ENCODE peak calls at places on chromosomes 16 and 17, in seven cellular contexts. P is body of pancreas, M is left kidney, H is AG09309, Z is T-helper 1 cell, B is skeletal muscle cell, G is Ammon's horn. U is an unnamed sample.

GRCh38 chr16:10694830-10695229 is at the start of gene TEKT5:
- DNase-seq in P (no peak), M (no peak), H (no peak), Z (no peak), B (no peak), G (no peak), U (no peak)

GRCh38 chr16:88589441-88589840 is 19.2 kb downstream of the ZC3H18 start:
- DNase-seq in P (no peak), M (no peak), H (no peak), Z (no peak), B (no peak), G (no peak), U (no peak)

GRCh38 chr16:56776562-56776961 is 46.6 kb downstream of the NUP93 start:
- DNase-seq in P (peak), M (no peak), H (peak), Z (no peak), B (no peak), G (peak), U (no peak)

GRCh38 chr17:32259596-32259995 is 6.0 kb upstream of the RHBDL3 start:
- DNase-seq in P (no peak), M (no peak), H (peak), Z (no peak), B (peak), G (peak), U (peak)

GRCh38 chr17:48995332-48995870 is 1.8 kb upstream of the IGF2BP1 start:
- DNase-seq in P (no peak), M (peak), H (no peak), Z (no peak), B (no peak), G (no peak), U (no peak)

GRCh38 chr16:87959391-87959968 is 8.2 kb downstream of the BANP start:
- DNase-seq in P (no peak), M (no peak), H (no peak), Z (no peak), B (no peak), G (no peak), U (no peak)

GRCh38 chr16:50396770-50397525 is 28.2 kb upstream of the BRD7 start:
- DNase-seq in P (no peak), M (no peak), H (no peak), Z (no peak), B (no peak), G (no peak), U (no peak)

GRCh38 chr17:29019475-29020181 is 13.8 kb upstream of the SEZ6 start:
- DNase-seq in P (peak), M (peak), H (no peak), Z (no peak), B (no peak), G (no peak), U (no peak)

GRCh38 chr17:63682981-63683380 is 16.9 kb downstream of the LIMD2 start:
- DNase-seq in P (no peak), M (no peak), H (no peak), Z (no peak), B (no peak), G (no peak), U (no peak)

GRCh38 chr16:11575223-11575589 is 11.5 kb downstream of the LITAF start:
- DNase-seq in P (no peak), M (no peak), H (no peak), Z (no peak), B (no peak), G (no peak), U (no peak)

GRCh38 chr16:3825103-3825502 is 55.4 kb downstream of the CREBBP start:
- DNase-seq in P (no peak), M (no peak), H (no peak), Z (no peak), B (no peak), G (no peak), U (no peak)

GRCh38 chr16:49580751-49581303 is 207.2 kb downstream of the C16orf78 start:
- DNase-seq in P (no peak), M (no peak), H (no peak), Z (no peak), B (no peak), G (no peak), U (no peak)

GRCh38 chr16:9297437-9298113 is 206.1 kb downstream of the HAPSTR1 start:
- DNase-seq in P (no peak), M (peak), H (no peak), Z (no peak), B (no peak), G (peak), U (no peak)

GRCh38 chr17:29722411-29723198 is 99.9 kb upstream of the CORO6 start:
- DNase-seq in P (peak), M (peak), H (no peak), Z (no peak), B (peak), G (peak), U (peak)

GRCh38 chr17:40150215-40150614 is 9.9 kb downstream of the CASC3 start:
- DNase-seq in P (no peak), M (no peak), H (no peak), Z (no peak), B (no peak), G (no peak), U (no peak)

GRCh38 chr17:17387017-17387416 is 83.8 kb downstream of the NT5M start:
- DNase-seq in P (peak), M (no peak), H (no peak), Z (no peak), B (no peak), G (no peak), U (no peak)

GRCh38 chr16:57898961-57899360 is 72.0 kb downstream of the CNGB1 start:
- DNase-seq in P (no peak), M (peak), H (no peak), Z (no peak), B (no peak), G (no peak), U (no peak)

GRCh38 chr17:72671034-72671433 is 421.5 kb downstream of the SLC39A11 start:
- DNase-seq in P (no peak), M (no peak), H (no peak), Z (no peak), B (no peak), G (no peak), U (no peak)

GRCh38 chr17:28471127-28471453 is 2.4 kb upstream of the SLC13A2 start:
- DNase-seq in P (no peak), M (no peak), H (no peak), Z (no peak), B (no peak), G (no peak), U (no peak)

GRCh38 chr17:38508570-38508950 is 80.3 kb downstream of the ARHGAP23 start:
- DNase-seq in P (no peak), M (no peak), H (no peak), Z (no peak), B (no peak), G (no peak), U (no peak)

GRCh38 chr16:24428751-24429150 is 110.6 kb upstream of the RBBP6 start:
- DNase-seq in P (no peak), M (no peak), H (no peak), Z (no peak), B (no peak), G (no peak), U (no peak)

GRCh38 chr17:78933025-78933958 is 8.1 kb upstream of the TIMP2 start:
- DNase-seq in P (peak), M (no peak), H (peak), Z (no peak), B (peak), G (no peak), U (peak)

GRCh38 chr17:63447688-63448005 is 1.5 kb upstream of the CYB561 start:
- DNase-seq in P (no peak), M (no peak), H (no peak), Z (no peak), B (no peak), G (no peak), U (no peak)

GRCh38 chr16:51807551-51807950 is 656.5 kb upstream of the SALL1 start:
- DNase-seq in P (no peak), M (no peak), H (no peak), Z (no peak), B (no peak), G (no peak), U (no peak)

GRCh38 chr17:5922476-5922875 is 147.7 kb upstream of the WSCD1 start:
- DNase-seq in P (no peak), M (no peak), H (no peak), Z (no peak), B (no peak), G (no peak), U (no peak)

U was measured in AG04450.